ENCODE peak calls at places on chromosomes 4 and X, in six cellular contexts. S is RPMI8226; H is activated naive CD4-positive, alpha-beta T cell treated with anti-CD3 and anti-CD28 coated beads, Interleukin-2, amount 10 ng/mL, durations not matched to agents 7 days and 5 days; X is heart right ventricle; U is activated T-cell treated with anti-CD3 and anti-CD28 coated beads for 1 hour; V is brain pericyte. A is an unnamed sample.

GRCh38 chr4:185730849-185731608 is 81.0 kb downstream of the SORBS2 start:
- DNase-seq in S (peak), H (no peak), X (no peak), U (no peak), V (no peak), A (no peak)

GRCh38 chrX:134480061-134480460 is 20.1 kb downstream of the HPRT1 start:
- DNase-seq in S (no peak), H (no peak), X (no peak), U (no peak), V (no peak), A (no peak)

GRCh38 chr4:76886848-76887441 is 11.0 kb downstream of the SOWAHB start:
- DNase-seq in S (no peak), H (no peak), X (no peak), U (no peak), V (no peak), A (no peak)

GRCh38 chr4:123340381-123340701 is 56.3 kb upstream of the SPRY1 start:
- DNase-seq in S (no peak), H (no peak), X (no peak), U (no peak), V (peak), A (no peak)

GRCh38 chr4:181662383-181662782 is 580.8 kb upstream of the TENM3 start:
- DNase-seq in S (no peak), H (no peak), X (no peak), U (no peak), V (no peak), A (no peak)

GRCh38 chr4:177222776-177223175 is 86.9 kb upstream of the NEIL3 start:
- DNase-seq in S (no peak), H (no peak), X (no peak), U (no peak), V (no peak), A (no peak)

GRCh38 chr4:18203936-18204335 is 182.4 kb upstream of the LCORL start:
- DNase-seq in S (no peak), H (no peak), X (no peak), U (no peak), V (no peak), A (no peak)

GRCh38 chr4:48571471-48571870 is 81.4 kb downstream of the ZAR1 start:
- DNase-seq in S (no peak), H (no peak), X (no peak), U (no peak), V (no peak), A (no peak)

GRCh38 chr4:176034498-176034897 is 31.1 kb upstream of the WDR17 start:
- DNase-seq in S (peak), H (no peak), X (no peak), U (no peak), V (no peak), A (no peak)

GRCh38 chr4:88318751-88319350 is 34.5 kb upstream of the PPM1K start:
- DNase-seq in S (no peak), H (no peak), X (no peak), U (no peak), V (no peak), A (no peak)

GRCh38 chrX:129772796-129773431 is 6.8 kb upstream of the SASH3 start:
- DNase-seq in S (peak), H (peak), X (peak), U (no peak), V (no peak), A (no peak)

GRCh38 chrX:71111141-71111843 is at the start of gene IL2RG:
- DNase-seq in S (peak), H (peak), X (no peak), U (peak), V (no peak), A (peak)

GRCh38 chrX:154013614-154014360 is 5.9 kb downstream of the IRAK1 start:
- DNase-seq in S (peak), H (peak), X (peak), U (peak), V (no peak), A (peak)

GRCh38 chr4:159055851-159056250 is 47.0 kb upstream of the RAPGEF2 start:
- DNase-seq in S (no peak), H (no peak), X (no peak), U (no peak), V (no peak), A (no peak)

GRCh38 chr4:98687876-98688275 is 29.5 kb upstream of the TSPAN5 start:
- DNase-seq in S (no peak), H (no peak), X (no peak), U (no peak), V (no peak), A (no peak)

GRCh38 chr4:87975466-87975865 is at the start of gene SPP1:
- DNase-seq in S (peak), H (peak), X (no peak), U (no peak), V (no peak), A (no peak)

GRCh38 chr4:119623025-119623424 is 5.6 kb downstream of the PDE5A start:
- DNase-seq in S (no peak), H (no peak), X (no peak), U (no peak), V (no peak), A (no peak)

GRCh38 chr4:7414736-7415510 is 19.8 kb downstream of the PSAPL1 start:
- DNase-seq in S (no peak), H (no peak), X (no peak), U (no peak), V (no peak), A (no peak)

GRCh38 chr4:107402291-107402690 is 317.7 kb downstream of the PAPSS1 start:
- DNase-seq in S (no peak), H (no peak), X (no peak), U (no peak), V (no peak), A (no peak)

GRCh38 chr4:105598787-105599186 is 46.4 kb downstream of the ARHGEF38 start:
- DNase-seq in S (no peak), H (no peak), X (no peak), U (no peak), V (no peak), A (no peak)

GRCh38 chr4:7206385-7206784 is 14.0 kb downstream of the SORCS2 start:
- DNase-seq in S (no peak), H (no peak), X (no peak), U (no peak), V (no peak), A (no peak)

GRCh38 chrX:9644335-9644734 is 121.3 kb downstream of the GPR143 start:
- DNase-seq in S (no peak), H (peak), X (no peak), U (peak), V (no peak), A (peak)

GRCh38 chr4:22416403-22416802 is 99.5 kb downstream of the ADGRA3 start:
- DNase-seq in S (no peak), H (no peak), X (no peak), U (no peak), V (no peak), A (no peak)

GRCh38 chrX:133290076-133290475 is 71.9 kb upstream of the TFDP3 start:
- DNase-seq in S (no peak), H (no peak), X (no peak), U (no peak), V (no peak), A (no peak)

GRCh38 chrX:18377802-18378201 is 23.3 kb upstream of the SCML2 start:
- DNase-seq in S (peak), H (peak), X (no peak), U (no peak), V (no peak), A (no peak)

GRCh38 chr4:82425478-82425877 is 4.8 kb downstream of the HNRNPDL start:
- DNase-seq in S (no peak), H (no peak), X (no peak), U (no peak), V (no peak), A (no peak)

GRCh38 chr4:145935253-145936141 is 3.1 kb downstream of the ZNF827 start:
- DNase-seq in S (peak), H (peak), X (peak), U (no peak), V (no peak), A (no peak)

GRCh38 chrX:119228506-119229290 is 7.4 kb upstream of the PGRMC1 start:
- DNase-seq in S (no peak), H (no peak), X (no peak), U (no peak), V (no peak), A (no peak)

GRCh38 chr4:2339458-2340271 is 77.8 kb upstream of the MXD4 start:
- DNase-seq in S (no peak), H (no peak), X (no peak), U (no peak), V (no peak), A (no peak)

GRCh38 chr4:74117024-74117534 is 18.1 kb upstream of the CXCL2 start:
- DNase-seq in S (no peak), H (no peak), X (no peak), U (no peak), V (no peak), A (no peak)

GRCh38 chrX:119784747-119785446 is 6.5 kb downstream of the RPL39 start:
- DNase-seq in S (peak), H (peak), X (peak), U (peak), V (no peak), A (peak)

GRCh38 chrX:155056877-155057792 is 13.8 kb downstream of the CMC4 start:
- DNase-seq in S (peak), H (peak), X (peak), U (peak), V (peak), A (peak)

GRCh38 chr4:169120624-169121023 is 110.6 kb upstream of the CBR4 start:
- DNase-seq in S (no peak), H (no peak), X (no peak), U (no peak), V (no peak), A (no peak)

GRCh38 chrX:13472975-13473665 is 96.3 kb upstream of the EGFL6 start:
- DNase-seq in S (no peak), H (no peak), X (no peak), U (no peak), V (no peak), A (no peak)